ENCODE peak calls at places on chromosomes 1 and 21, in five cellular contexts. M is GM23248, Z is HCT116, F is PC-9, O is MM.1S. G is an unnamed sample.

GRCh38 chr1:2819831-2820730 is 18.6 kb upstream of the TTC34 start:
- DNase-seq in Z (no peak), F (no peak), M (no peak), O (no peak), G (no peak)

GRCh38 chr1:7985851-7986612 is 24.5 kb downstream of the PARK7 start:
- DNase-seq in F (no peak), Z (no peak), M (no peak), O (no peak), G (no peak)

GRCh38 chr21:39373634-39374033 is 24.7 kb upstream of the HMGN1 start:
- DNase-seq in O (no peak), M (peak; percentile 58), Z (no peak), F (no peak), G (no peak)

GRCh38 chr1:225254676-225255075 is 173.2 kb downstream of the LBR start:
- DNase-seq in F (peak; percentile 2), O (no peak), Z (no peak), M (no peak), G (no peak)

GRCh38 chr1:222413436-222413835 is 134.5 kb downstream of the HHIPL2 start:
- DNase-seq in M (peak; percentile 36), O (no peak), F (no peak), Z (no peak), G (no peak)

GRCh38 chr1:221117548-221117951 is 238.3 kb downstream of the HLX start:
- DNase-seq in Z (no peak), M (peak; percentile 91), F (peak; percentile 29), O (no peak), G (no peak)

GRCh38 chr1:112788561-112788960 is 73.4 kb upstream of the PPM1J start:
- DNase-seq in Z (no peak), O (no peak), M (peak; percentile 76), F (no peak), G (no peak)

GRCh38 chr21:45699251-45699942 is 55.9 kb downstream of the PCBP3 start:
- DNase-seq in F (no peak), O (no peak), Z (no peak), M (no peak), G (no peak)

GRCh38 chr1:230794871-230795645 is 47.9 kb downstream of the CAPN9 start:
- DNase-seq in Z (no peak), O (no peak), F (no peak), M (no peak), G (no peak)

GRCh38 chr21:45248893-45249381 is 38.8 kb downstream of the POFUT2 start:
- DNase-seq in M (peak; percentile 73), F (peak; percentile 26), Z (no peak), O (no peak), G (no peak)

GRCh38 chr1:41919764-41920397 is 1.2 kb upstream of the HIVEP3 start:
- DNase-seq in Z (no peak), F (peak; percentile 83), M (peak; percentile 47), O (peak; percentile 85), G (no peak)

GRCh38 chr1:44537538-44537937 is 132.5 kb downstream of the RNF220 start:
- DNase-seq in M (no peak), F (no peak), Z (no peak), O (no peak), G (no peak)

GRCh38 chr1:167116174-167116573 is 22.3 kb downstream of the STYXL2 start:
- DNase-seq in F (no peak), Z (no peak), O (no peak), M (no peak), G (no peak)

GRCh38 chr1:24514946-24515345 is 12.3 kb downstream of the RCAN3 start:
- DNase-seq in Z (no peak), O (no peak), M (peak; percentile 4), F (no peak), G (no peak)

GRCh38 chr1:145690587-145691558 is 16.3 kb downstream of the PDZK1 start:
- DNase-seq in F (no peak), Z (no peak), O (peak; percentile 94), M (peak; percentile 84), G (no peak)

GRCh38 chr1:161930064-161930463 is 93.6 kb downstream of the OLFML2B start:
- DNase-seq in M (peak; percentile 71), Z (no peak), O (no peak), F (no peak), G (no peak)

GRCh38 chr1:162987866-162988265 is 81.3 kb upstream of the RGS4 start:
- DNase-seq in F (peak; percentile 12), O (no peak), M (peak; percentile 90), Z (peak; percentile 6), G (peak; percentile 66)

GRCh38 chr1:37477198-37477931 is 3.0 kb downstream of the ZC3H12A start:
- DNase-seq in M (peak; percentile 65), F (peak; percentile 83), O (peak; percentile 88), Z (no peak), G (peak; percentile 42)

GRCh38 chr21:28133116-28133515 is 859.6 kb downstream of the LTN1 start:
- DNase-seq in Z (no peak), F (no peak), M (no peak), O (no peak), G (no peak)

GRCh38 chr1:197521118-197521739 is 253.2 kb downstream of the CRB1 start:
- DNase-seq in Z (peak; percentile 16), F (peak; percentile 1), O (peak; percentile 55), M (peak; percentile 65), G (no peak)

GRCh38 chr21:31665397-31665796 is 5.9 kb downstream of the SOD1 start:
- DNase-seq in O (no peak), M (peak; percentile 62), F (no peak), Z (no peak), G (no peak)

GRCh38 chr1:13930151-13930550 is 230.2 kb downstream of the PRDM2 start:
- DNase-seq in O (peak; percentile 25), F (no peak), M (no peak), Z (peak; percentile 27), G (no peak)

GRCh38 chr1:14850563-14850962 is 252.1 kb downstream of the KAZN start:
- DNase-seq in Z (peak; percentile 6), F (peak; percentile 30), O (peak; percentile 59), M (no peak), G (no peak)

GRCh38 chr1:177659259-177659658 is 310.6 kb downstream of the SEC16B start:
- DNase-seq in F (no peak), Z (no peak), M (no peak), O (no peak), G (no peak)

GRCh38 chr21:14533555-14534400 is 12.3 kb downstream of the SAMSN1 start:
- DNase-seq in M (peak; percentile 76), O (no peak), F (peak; percentile 39), Z (peak; percentile 67), G (peak; percentile 42)

GRCh38 chr1:115337633-115338456 is at the start of gene NGF:
- DNase-seq in F (peak; percentile 52), O (no peak), M (peak; percentile 94), Z (no peak), G (no peak)

GRCh38 chr1:212162635-212163034 is 122.6 kb upstream of the PPP2R5A start:
- DNase-seq in F (no peak), O (peak; percentile 71), M (peak; percentile 60), Z (no peak), G (no peak)

GRCh38 chr1:230715510-230715909 is 1.6 kb upstream of the AGT start:
- DNase-seq in Z (no peak), F (no peak), O (no peak), M (no peak), G (no peak)

GRCh38 chr1:204263240-204263848 is 49.6 kb upstream of the GOLT1A start:
- DNase-seq in Z (no peak), F (no peak), O (no peak), M (peak; percentile 11), G (no peak)
- TF ChIP-seq EZH2 in Z (no peak), F (no peak), O (no peak), M (no peak), G (no peak)

GRCh38 chr1:11858613-11858967 is at the start of gene NPPB:
- DNase-seq in M (no peak), O (no peak), Z (no peak), F (no peak), G (no peak)

GRCh38 chr1:11860586-11860985 is 1.8 kb upstream of the NPPB start:
- DNase-seq in O (no peak), Z (no peak), M (no peak), F (no peak), G (no peak)

GRCh38 chr1:11860083-11860482 is 1.3 kb upstream of the NPPB start:
- DNase-seq in F (no peak), M (no peak), O (no peak), Z (no peak), G (no peak)

GRCh38 chr1:11858158-11858557 is 587 bp downstream of the NPPB start:
- DNase-seq in M (no peak), F (no peak), O (no peak), Z (no peak), G (no peak)

DNA sequence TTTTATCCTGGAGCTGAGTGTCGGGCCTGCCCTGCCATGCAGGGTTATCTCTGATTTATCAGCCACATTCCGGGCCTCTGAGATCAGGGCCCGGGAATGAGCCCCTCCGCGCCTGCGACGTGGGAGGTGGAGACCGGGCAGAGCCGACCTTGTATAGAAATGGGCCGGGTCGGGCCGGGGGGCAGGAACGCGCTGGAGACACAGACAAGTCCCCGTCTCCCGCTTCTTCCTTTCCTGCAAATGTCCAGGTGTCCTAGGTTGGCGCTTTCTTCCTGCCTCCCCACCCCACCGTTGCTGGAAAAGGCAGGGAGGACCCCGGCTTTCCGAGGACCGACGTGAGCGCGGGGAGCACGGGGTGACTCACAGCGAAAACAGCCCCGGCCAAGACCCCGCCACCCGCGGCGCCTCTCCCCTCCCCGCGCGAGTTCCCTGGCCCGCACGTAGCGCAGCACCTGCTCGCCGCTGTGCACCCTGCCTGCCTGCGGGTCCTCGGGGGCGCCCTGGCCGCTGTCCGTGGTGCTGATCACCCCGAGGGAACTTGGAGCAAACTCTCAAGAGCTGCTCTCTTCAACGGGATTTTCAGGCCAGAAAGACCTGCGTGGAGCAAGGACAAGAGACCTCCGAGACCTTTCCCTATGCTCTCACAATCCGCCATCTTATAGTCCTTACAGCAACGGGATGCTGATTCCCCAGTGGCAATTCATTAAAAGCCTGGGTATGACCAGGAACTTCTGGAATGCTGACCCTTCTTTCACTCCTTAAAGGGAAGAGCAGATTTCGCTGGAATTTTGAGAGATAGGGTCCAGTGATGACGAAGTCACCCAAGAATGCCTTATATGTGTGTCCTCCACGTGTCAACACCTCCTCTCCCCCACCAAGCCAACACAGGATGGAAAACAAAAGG is 475 bp upstream of the NPPB start:
- DNase-seq in M (peak; percentile 63), Z (no peak), F (peak; percentile 66), O (peak; percentile 67), G (peak; percentile 15)
- TF ChIP-seq EZH2 in M (no peak), Z (no peak), F (no peak), O (no peak), G (peak; percentile 72)

GRCh38 chr1:170660874-170661645 is 2.9 kb upstream of the PRRX1 start:
- DNase-seq in Z (no peak), F (no peak), M (peak; percentile 72), O (no peak), G (no peak)

GRCh38 chr1:170659404-170660035 is 4.4 kb upstream of the PRRX1 start:
- DNase-seq in M (peak; percentile 58), F (no peak), Z (no peak), O (no peak), G (no peak)

GRCh38 chr1:170661646-170662411 is 2.1 kb upstream of the PRRX1 start:
- DNase-seq in F (no peak), M (peak; percentile 78), Z (no peak), O (no peak), G (no peak)

GRCh38 chr1:170662561-170662971 is 1.4 kb upstream of the PRRX1 start:
- DNase-seq in O (no peak), M (peak; percentile 64), F (no peak), Z (no peak), G (no peak)

GRCh38 chr1:170660281-170660713 is 3.6 kb upstream of the PRRX1 start:
- DNase-seq in Z (no peak), M (peak; percentile 67), F (no peak), O (no peak), G (no peak)
- TF ChIP-seq EZH2 in Z (no peak), M (no peak), F (no peak), O (no peak), G (no peak)

GRCh38 chr1:1059494-1060280 is 14.4 kb downstream of the RNF223 start:
- DNase-seq in Z (no peak), O (peak; percentile 85), M (peak; percentile 89), F (peak; percentile 91), G (no peak)
- TF ChIP-seq EZH2 in Z (no peak), O (no peak), M (no peak), F (no peak), G (no peak)